ENCODE peak calls at places on chromosome 19, in eight cellular contexts. One of them, this sample, is unnamed.

GRCh38 chr19:2145831-2146241 is 5.5 kb downstream of the AP3D1 start:
- DNase-seq in brain microvascular endothelial cell: no peak
- DNase-seq in activated B cell treated with CpG ODN at 0.5 μM for 24 hours: no peak
- DNase-seq in sigmoid colon: no peak
- DNase-seq in lower lobe of right lung: no peak
- DNase-seq in tibial artery: no peak
- DNase-seq in transverse colon: no peak
- DNase-seq in A549: no peak
- DNase-seq in this sample: no peak

GRCh38 chr19:2084993-2085720 is 11.0 kb downstream of the MOB3A start:
- DNase-seq in brain microvascular endothelial cell: no peak
- DNase-seq in activated B cell treated with CpG ODN at 0.5 μM for 24 hours: peak; percentile 80
- DNase-seq in sigmoid colon: peak; percentile 81
- DNase-seq in lower lobe of right lung: peak; percentile 91
- DNase-seq in tibial artery: peak; percentile 65
- DNase-seq in transverse colon: peak; percentile 88
- DNase-seq in A549: no peak
- DNase-seq in this sample: no peak

GRCh38 chr19:6062274-6062673 is 48.0 kb downstream of the RFX2 start:
- DNase-seq in brain microvascular endothelial cell: no peak
- DNase-seq in activated B cell treated with CpG ODN at 0.5 μM for 24 hours: no peak
- DNase-seq in sigmoid colon: no peak
- DNase-seq in lower lobe of right lung: peak; percentile 80
- DNase-seq in tibial artery: peak; percentile 74
- DNase-seq in transverse colon: peak; percentile 57
- DNase-seq in A549: no peak
- DNase-seq in this sample: no peak

GRCh38 chr19:28466107-28467045 is 746.6 kb downstream of the UQCRFS1 start:
- DNase-seq in brain microvascular endothelial cell: peak; percentile 14
- DNase-seq in activated B cell treated with CpG ODN at 0.5 μM for 24 hours: no peak
- DNase-seq in sigmoid colon: peak; percentile 63
- DNase-seq in lower lobe of right lung: peak; percentile 69
- DNase-seq in tibial artery: peak; percentile 59
- DNase-seq in transverse colon: peak; percentile 72
- DNase-seq in A549: peak; percentile 41
- DNase-seq in this sample: peak; percentile 76

GRCh38 chr19:33683881-33684549 is 62.3 kb downstream of the CHST8 start:
- DNase-seq in brain microvascular endothelial cell: peak; percentile 16
- DNase-seq in activated B cell treated with CpG ODN at 0.5 μM for 24 hours: no peak
- DNase-seq in sigmoid colon: peak; percentile 44
- DNase-seq in lower lobe of right lung: no peak
- DNase-seq in tibial artery: no peak
- DNase-seq in transverse colon: no peak
- DNase-seq in A549: peak; percentile 49
- DNase-seq in this sample: no peak

GRCh38 chr19:18612051-18612771 is 459 bp upstream of the TMEM59L start:
- DNase-seq in brain microvascular endothelial cell: no peak
- DNase-seq in activated B cell treated with CpG ODN at 0.5 μM for 24 hours: no peak
- DNase-seq in sigmoid colon: no peak
- DNase-seq in lower lobe of right lung: no peak
- DNase-seq in tibial artery: no peak
- DNase-seq in transverse colon: no peak
- DNase-seq in A549: no peak
- DNase-seq in this sample: no peak

GRCh38 chr19:58563034-58563573 is 4.7 kb upstream of the UBE2M start:
- DNase-seq in brain microvascular endothelial cell: no peak
- DNase-seq in activated B cell treated with CpG ODN at 0.5 μM for 24 hours: peak; percentile 42
- DNase-seq in sigmoid colon: peak; percentile 71
- DNase-seq in lower lobe of right lung: no peak
- DNase-seq in tibial artery: no peak
- DNase-seq in transverse colon: no peak
- DNase-seq in A549: no peak
- DNase-seq in this sample: no peak

GRCh38 chr19:13606156-13606555 is 99.9 kb upstream of the CACNA1A start:
- DNase-seq in brain microvascular endothelial cell: no peak
- DNase-seq in activated B cell treated with CpG ODN at 0.5 μM for 24 hours: no peak
- DNase-seq in sigmoid colon: no peak
- DNase-seq in lower lobe of right lung: no peak
- DNase-seq in tibial artery: no peak
- DNase-seq in transverse colon: no peak
- DNase-seq in A549: no peak
- DNase-seq in this sample: no peak

GRCh38 chr19:13492128-13492527 is 14.2 kb downstream of the CACNA1A start:
- DNase-seq in brain microvascular endothelial cell: peak; percentile 36
- DNase-seq in activated B cell treated with CpG ODN at 0.5 μM for 24 hours: no peak
- DNase-seq in sigmoid colon: no peak
- DNase-seq in lower lobe of right lung: no peak
- DNase-seq in tibial artery: no peak
- DNase-seq in transverse colon: no peak
- DNase-seq in A549: no peak
- DNase-seq in this sample: no peak

GRCh38 chr19:12137541-12137940 is 2.6 kb downstream of the ZNF20 start:
- DNase-seq in brain microvascular endothelial cell: no peak
- DNase-seq in activated B cell treated with CpG ODN at 0.5 μM for 24 hours: no peak
- DNase-seq in sigmoid colon: no peak
- DNase-seq in lower lobe of right lung: no peak
- DNase-seq in tibial artery: no peak
- DNase-seq in transverse colon: no peak
- DNase-seq in A549: no peak
- DNase-seq in this sample: no peak
- TF ChIP-seq CTCF in brain microvascular endothelial cell: peak; percentile 21
- TF ChIP-seq CTCF in activated B cell treated with CpG ODN at 0.5 μM for 24 hours: no peak
- TF ChIP-seq CTCF in sigmoid colon: no peak
- TF ChIP-seq CTCF in lower lobe of right lung: peak; percentile 23
- TF ChIP-seq CTCF in tibial artery: no peak
- TF ChIP-seq CTCF in transverse colon: peak; percentile 23
- TF ChIP-seq CTCF in A549: no peak
- TF ChIP-seq CTCF in this sample: no peak

GRCh38 chr19:38517321-38517720 is 83.8 kb downstream of the RYR1 start:
- DNase-seq in brain microvascular endothelial cell: no peak
- DNase-seq in activated B cell treated with CpG ODN at 0.5 μM for 24 hours: no peak
- DNase-seq in sigmoid colon: no peak
- DNase-seq in lower lobe of right lung: peak; percentile 38
- DNase-seq in tibial artery: no peak
- DNase-seq in transverse colon: no peak
- DNase-seq in A549: no peak
- DNase-seq in this sample: no peak
- TF ChIP-seq CTCF in brain microvascular endothelial cell: no peak
- TF ChIP-seq CTCF in activated B cell treated with CpG ODN at 0.5 μM for 24 hours: no peak
- TF ChIP-seq CTCF in sigmoid colon: no peak
- TF ChIP-seq CTCF in lower lobe of right lung: no peak
- TF ChIP-seq CTCF in tibial artery: no peak
- TF ChIP-seq CTCF in transverse colon: no peak
- TF ChIP-seq CTCF in A549: no peak
- TF ChIP-seq CTCF in this sample: no peak

DNA sequence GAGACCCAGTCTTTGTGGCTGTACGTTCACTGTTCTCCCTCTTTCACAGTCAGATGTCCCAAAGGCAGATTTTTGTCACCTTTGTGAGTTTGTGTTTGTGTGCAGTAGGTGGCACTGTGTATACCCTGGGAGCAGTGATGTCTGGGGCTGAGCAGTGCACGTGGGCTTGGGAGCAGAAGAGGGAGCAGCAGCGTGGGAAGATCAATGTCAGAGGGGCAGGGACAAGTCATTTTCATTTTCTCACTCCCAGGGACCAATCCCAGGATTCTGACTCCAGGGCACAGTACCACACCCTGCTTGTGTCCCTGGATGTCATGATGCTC is 2.0 kb upstream of the PSG6 start:
- DNase-seq in brain microvascular endothelial cell: no peak
- DNase-seq in activated B cell treated with CpG ODN at 0.5 μM for 24 hours: no peak
- DNase-seq in sigmoid colon: no peak
- DNase-seq in lower lobe of right lung: no peak
- DNase-seq in tibial artery: no peak
- DNase-seq in transverse colon: no peak
- DNase-seq in A549: no peak
- DNase-seq in this sample: no peak
- TF ChIP-seq CTCF in brain microvascular endothelial cell: no peak
- TF ChIP-seq CTCF in activated B cell treated with CpG ODN at 0.5 μM for 24 hours: no peak
- TF ChIP-seq CTCF in sigmoid colon: no peak
- TF ChIP-seq CTCF in lower lobe of right lung: no peak
- TF ChIP-seq CTCF in tibial artery: no peak
- TF ChIP-seq CTCF in transverse colon: no peak
- TF ChIP-seq CTCF in A549: no peak
- TF ChIP-seq CTCF in this sample: no peak

DNA sequence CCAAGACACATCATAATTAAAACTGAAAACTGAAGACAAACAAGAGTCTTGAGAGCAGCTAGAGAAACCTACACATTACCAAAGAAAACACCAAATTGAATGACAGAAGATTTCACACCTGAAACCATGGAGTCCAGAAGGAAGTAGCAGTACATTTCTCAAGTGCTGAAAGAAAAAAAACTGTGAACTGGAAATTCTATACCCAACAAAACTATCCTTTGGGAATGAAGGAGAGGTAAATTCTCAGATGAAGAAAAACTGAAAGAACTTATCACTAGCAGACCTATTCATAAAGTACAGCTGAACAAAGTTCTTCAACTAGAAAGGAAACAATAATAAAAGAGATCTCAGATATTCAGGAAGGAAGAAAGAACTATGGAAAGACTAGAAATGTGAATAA is 198.7 kb upstream of the ZNF507 start:
- DNase-seq in brain microvascular endothelial cell: no peak
- DNase-seq in activated B cell treated with CpG ODN at 0.5 μM for 24 hours: no peak
- DNase-seq in sigmoid colon: no peak
- DNase-seq in lower lobe of right lung: no peak
- DNase-seq in tibial artery: no peak
- DNase-seq in transverse colon: no peak
- DNase-seq in A549: no peak
- DNase-seq in this sample: no peak
- TF ChIP-seq CTCF in brain microvascular endothelial cell: no peak
- TF ChIP-seq CTCF in activated B cell treated with CpG ODN at 0.5 μM for 24 hours: no peak
- TF ChIP-seq CTCF in sigmoid colon: no peak
- TF ChIP-seq CTCF in lower lobe of right lung: no peak
- TF ChIP-seq CTCF in tibial artery: no peak
- TF ChIP-seq CTCF in transverse colon: no peak
- TF ChIP-seq CTCF in A549: no peak
- TF ChIP-seq CTCF in this sample: no peak